ENCODE peak calls at places on chromosomes 2 and 18, in nine cellular contexts. T, X, U, S, F, Y, Z, P and W are unnamed samples.

GRCh38 chr2:237799060-237799428 is 465 bp downstream of the RBM44 start:
- DNase-seq in T (no peak), P (no peak), S (no peak), U (no peak), Z (no peak), Y (no peak), F (no peak), X (no peak), W (no peak)

GRCh38 chr2:45301307-45302010 is 292.2 kb upstream of the SIX2 start:
- DNase-seq in U (no peak), P (no peak), Z (no peak), F (no peak), X (no peak), Y (no peak), S (peak; percentile 31), T (no peak), W (no peak)

GRCh38 chr2:48398285-48399135 is 131.4 kb upstream of the STON1 start:
- DNase-seq in Y (no peak), F (peak; percentile 57), S (no peak), P (no peak), T (no peak), X (no peak), Z (no peak), U (peak; percentile 7), W (no peak)

GRCh38 chr2:41932241-41933034 is 115.4 kb upstream of the PKDCC start:
- DNase-seq in T (peak; percentile 82), U (peak; percentile 100), S (peak; percentile 46), X (peak; percentile 92), Z (no peak), F (peak; percentile 94), P (peak; percentile 74), Y (no peak), W (no peak)

GRCh38 chr2:21175895-21176646 is 52.3 kb downstream of the TDRD15 start:
- DNase-seq in S (no peak), X (no peak), T (no peak), U (peak; percentile 30), Z (no peak), F (peak; percentile 1), Y (no peak), P (peak; percentile 18), W (no peak)

GRCh38 chr18:78970774-78971333 is 8.8 kb upstream of the SALL3 start:
- DNase-seq in X (no peak), S (no peak), T (no peak), U (no peak), Z (no peak), P (no peak), Y (no peak), F (no peak), W (no peak)

GRCh38 chr2:236769981-236770671 is 200.5 kb downstream of the ACKR3 start:
- DNase-seq in Z (no peak), P (peak; percentile 61), X (peak; percentile 100), F (peak; percentile 74), T (peak; percentile 99), S (no peak), Y (no peak), U (peak; percentile 97), W (peak; percentile 99)

GRCh38 chr2:40558772-40559171 is 106.9 kb upstream of the SLC8A1 start:
- DNase-seq in U (no peak), Z (no peak), T (no peak), P (no peak), X (no peak), Y (no peak), F (no peak), S (no peak), W (no peak)

GRCh38 chr2:144595279-144595678 is 75.4 kb upstream of the ZEB2 start:
- DNase-seq in P (no peak), U (no peak), X (no peak), T (no peak), S (no peak), Y (no peak), Z (no peak), F (no peak), W (no peak)

GRCh38 chr2:144137705-144138428 is 382.1 kb downstream of the ZEB2 start:
- DNase-seq in X (peak; percentile 79), T (peak; percentile 81), F (no peak), S (no peak), Y (no peak), U (peak; percentile 57), P (no peak), Z (no peak), W (peak; percentile 40)

GRCh38 chr2:160210599-160211138 is 10.6 kb upstream of the ITGB6 start:
- DNase-seq in T (peak; percentile 34), F (peak; percentile 84), P (peak; percentile 72), Y (peak; percentile 78), X (peak; percentile 71), S (peak; percentile 87), Z (peak; percentile 88), U (peak; percentile 76), W (no peak)

GRCh38 chr2:42249284-42249683 is 80.1 kb downstream of the EML4 start:
- DNase-seq in X (no peak), P (no peak), S (no peak), Y (no peak), T (no peak), U (no peak), Z (no peak), F (no peak), W (no peak)

GRCh38 chr18:37339701-37340215 is 225.8 kb downstream of the CELF4 start:
- DNase-seq in T (no peak), F (no peak), S (no peak), U (no peak), P (no peak), X (no peak), Z (no peak), Y (no peak), W (no peak)

GRCh38 chr18:37332764-37333420 is 232.7 kb downstream of the CELF4 start:
- DNase-seq in Y (no peak), X (no peak), U (no peak), T (no peak), S (no peak), F (no peak), P (no peak), Z (no peak), W (no peak)

GRCh38 chr18:37334494-37335125 is 231.0 kb downstream of the CELF4 start:
- DNase-seq in Y (no peak), X (peak; percentile 3), U (peak; percentile 4), S (no peak), P (no peak), T (peak; percentile 67), F (peak; percentile 47), Z (no peak), W (no peak)

GRCh38 chr18:37336568-37337285 is 228.9 kb downstream of the CELF4 start:
- DNase-seq in X (no peak), S (no peak), Y (no peak), U (no peak), F (no peak), Z (no peak), P (no peak), T (no peak), W (no peak)

GRCh38 chr18:37335337-37335736 is 230.3 kb downstream of the CELF4 start:
- DNase-seq in Y (peak; percentile 43), P (peak; percentile 49), X (no peak), F (peak; percentile 25), S (no peak), T (peak; percentile 14), U (peak; percentile 20), Z (no peak), W (no peak)
- TF ChIP-seq CTCF in Y (peak; percentile 87), P (peak; percentile 56), X (peak; percentile 53), F (peak; percentile 35), S (no peak), T (peak; percentile 40), U (peak; percentile 49), Z (no peak), W (peak; percentile 46)

GRCh38 chr2:201257381-201257940 is 2.9 kb upstream of the CASP8 start:
- DNase-seq in Y (no peak), F (no peak), U (no peak), S (peak; percentile 62), T (no peak), P (no peak), Z (peak; percentile 73), X (no peak), W (no peak)

GRCh38 chr2:201257941-201258665 is 2.2 kb upstream of the CASP8 start:
- DNase-seq in T (peak; percentile 76), F (peak; percentile 94), Z (peak; percentile 96), Y (no peak), U (peak; percentile 94), S (peak; percentile 92), P (no peak), X (peak; percentile 86), W (no peak)

GRCh38 chr2:201259216-201259615 is 1.1 kb upstream of the CASP8 start:
- DNase-seq in S (no peak), Y (no peak), F (no peak), U (no peak), X (no peak), T (no peak), P (no peak), Z (no peak), W (no peak)

GRCh38 chr2:201260302-201260800 is at the start of gene CASP8:
- DNase-seq in P (no peak), Z (peak; percentile 76), T (peak; percentile 54), S (peak; percentile 62), F (peak; percentile 71), Y (no peak), X (peak; percentile 32), U (peak; percentile 69), W (no peak)

DNA sequence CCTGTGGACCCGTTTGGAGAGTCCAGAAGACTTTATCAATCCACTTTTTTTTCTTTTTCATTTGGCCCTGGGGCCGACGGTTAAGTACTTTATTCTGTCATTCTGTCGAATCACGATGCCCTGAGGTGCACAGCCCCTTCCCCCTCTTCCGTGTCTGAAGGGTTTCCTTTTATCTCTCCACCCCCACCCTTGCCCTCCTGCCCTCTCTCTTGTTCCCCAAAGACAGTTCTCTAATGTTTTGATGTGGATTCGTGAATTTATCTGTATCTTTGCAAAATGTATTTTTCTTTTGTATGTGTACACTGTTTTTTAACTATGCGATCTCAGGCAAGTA is 1.7 kb upstream of the CASP8 start:
- DNase-seq in F (no peak), Z (no peak), T (no peak), S (no peak), P (no peak), U (no peak), Y (no peak), X (no peak), W (no peak)
- H3K4me3 ChIP-seq in F (peak overlapping the region; percentile 72), Z (peak overlapping the region; percentile 69), T (peak overlapping the region; percentile 90), S (peak overlapping the region; percentile 48), P (peak overlapping the region; percentile 48), U (peak overlapping the region; percentile 61), Y (no peak overlapping the region), X (peak overlapping the region; percentile 62), W (peak overlapping the region; percentile 73)

GRCh38 chr18:46060359-46060841 is 11.7 kb downstream of the PSTPIP2 start:
- DNase-seq in U (no peak), Y (no peak), S (no peak), P (peak; percentile 22), Z (no peak), T (no peak), X (no peak), F (no peak), W (no peak)
- TF ChIP-seq CTCF in U (no peak), Y (no peak), S (no peak), P (no peak), Z (no peak), T (no peak), X (no peak), F (no peak), W (no peak)

GRCh38 chr2:119545076-119545475 is 827 bp downstream of the CFAP221 start:
- DNase-seq in Y (no peak), T (peak; percentile 63), F (no peak), P (no peak), U (no peak), Z (no peak), S (no peak), X (no peak), W (peak; percentile 3)
- H3K4me3 ChIP-seq in Y (no peak overlapping the region), T (no peak overlapping the region), F (no peak overlapping the region), P (peak overlapping the region; percentile 61), U (no peak overlapping the region), Z (no peak overlapping the region), S (no peak overlapping the region), X (no peak overlapping the region), W (no peak overlapping the region)